ENCODE peak calls at places on chromosomes 6 and 20, in four cellular contexts. T is HepG2, N is GM12878, J is H1. L is an unnamed sample.

GRCh38 chr6:126873351-126873750 is 245.1 kb upstream of the RSPO3 start:
- DNase-seq in J (no peak), T (no peak), N (no peak), L (no peak)

GRCh38 chr6:15506066-15506465 is 156.8 kb downstream of the DTNBP1 start:
- DNase-seq in J (no peak), N (no peak), T (no peak), L (no peak)

GRCh38 chr6:400815-401214 is 9.3 kb downstream of the IRF4 start:
- DNase-seq in T (no peak), N (no peak), J (no peak), L (no peak)

GRCh38 chr6:144477841-144478240 is 192.7 kb downstream of the UTRN start:
- DNase-seq in J (no peak), T (no peak), N (no peak), L (no peak)

GRCh38 chr6:166419268-166419667 is 36.5 kb upstream of the MPC1 start:
- DNase-seq in J (no peak), N (peak; percentile 71), T (no peak), L (no peak)

GRCh38 chr20:53660078-53660909 is 66.7 kb upstream of the ZNF217 start:
- DNase-seq in N (no peak), J (no peak), T (no peak), L (no peak)

GRCh38 chr20:1434571-1435336 is 31.9 kb downstream of the NSFL1C start:
- DNase-seq in T (no peak), J (no peak), N (peak; percentile 78), L (no peak)

GRCh38 chr6:165186041-165186440 is 123.4 kb downstream of the C6orf118 start:
- DNase-seq in N (no peak), J (no peak), T (no peak), L (no peak)

GRCh38 chr6:7088076-7088742 is 19.6 kb upstream of the RREB1 start:
- DNase-seq in T (no peak), N (no peak), J (no peak), L (no peak)

GRCh38 chr20:52179331-52180166 is 12.0 kb downstream of the ZFP64 start:
- DNase-seq in T (no peak), J (no peak), N (peak; percentile 94), L (no peak)

GRCh38 chr6:83985308-83985713 is 48.3 kb upstream of the MRAP2 start:
- DNase-seq in N (no peak), J (no peak), T (no peak), L (no peak)

GRCh38 chr6:29142349-29142748 is 28.4 kb upstream of the OR2J2 start:
- DNase-seq in T (no peak), J (no peak), N (no peak), L (no peak)

GRCh38 chr20:41375846-41376245 is 9.2 kb upstream of the EMILIN3 start:
- DNase-seq in N (no peak), J (no peak), T (no peak), L (no peak)

GRCh38 chr20:62501801-62502495 is 26.2 kb upstream of the GATA5 start:
- DNase-seq in N (peak; percentile 72), T (no peak), J (no peak), L (no peak)

GRCh38 chr6:83781506-83781905 is 71.7 kb upstream of the RIPPLY2 start:
- DNase-seq in J (no peak), T (no peak), N (no peak), L (no peak)

GRCh38 chr6:170172825-170173231 is 118.0 kb downstream of the DLL1 start:
- DNase-seq in J (no peak), N (no peak), T (no peak), L (no peak)

GRCh38 chr6:166438211-166438861 is 55.6 kb upstream of the MPC1 start:
- DNase-seq in T (no peak), J (no peak), N (no peak), L (no peak)

GRCh38 chr6:166772518-166772917 is 145.5 kb upstream of the RPS6KA2 start:
- DNase-seq in T (no peak), J (no peak), N (no peak), L (no peak)

GRCh38 chr6:110296151-110297028 is 61.8 kb downstream of the METTL24 start:
- DNase-seq in N (no peak), J (no peak), T (no peak), L (no peak)

GRCh38 chr6:166604911-166605310 is 18.4 kb upstream of the RAMACL start:
- DNase-seq in J (no peak), N (no peak), T (no peak), L (no peak)

GRCh38 chr6:52155791-52156576 is 30.2 kb upstream of the IL17A start:
- DNase-seq in N (peak; percentile 87), J (peak; percentile 47), T (no peak), L (peak; percentile 52)

GRCh38 chr20:33650111-33650752 is 11.9 kb upstream of the C20orf144 start:
- DNase-seq in T (no peak), N (no peak), J (no peak), L (no peak)

GRCh38 chr6:1952726-1953360 is 292.6 kb downstream of the GMDS start:
- DNase-seq in T (no peak), J (no peak), N (no peak), L (no peak)

GRCh38 chr6:154292066-154292465 is 64.5 kb downstream of the IPCEF1 start:
- DNase-seq in T (no peak), J (no peak), N (no peak), L (no peak)

GRCh38 chr6:141726158-141726557 is 406.6 kb upstream of the GJE1 start:
- DNase-seq in T (no peak), N (no peak), J (no peak), L (no peak)

GRCh38 chr6:58198301-58198700 is 880.9 kb downstream of the PRIM2 start:
- DNase-seq in T (no peak), J (no peak), N (no peak), L (no peak)

GRCh38 chr6:168043193-168043847 is 35.7 kb downstream of the FRMD1 start:
- DNase-seq in T (no peak), J (no peak), N (no peak), L (no peak)

GRCh38 chr6:43823879-43824740 is 54.1 kb downstream of the VEGFA start:
- DNase-seq in N (no peak), T (peak; percentile 81), J (no peak), L (no peak)

GRCh38 chr20:16352751-16353150 is 220.5 kb downstream of the KIF16B start:
- DNase-seq in N (no peak), T (no peak), J (no peak), L (no peak)

GRCh38 chr6:39416728-39417127 is 94.2 kb upstream of the KCNK16 start:
- DNase-seq in N (no peak), J (peak; percentile 64), T (no peak), L (peak; percentile 49)

GRCh38 chr6:13712485-13712990 is 903 bp upstream of the RANBP9 start:
- DNase-seq in N (no peak), J (no peak), T (no peak), L (no peak)

GRCh38 chr20:61210862-61211261 is 41.2 kb upstream of the CDH4 start:
- DNase-seq in N (no peak), T (no peak), J (no peak), L (no peak)

GRCh38 chr6:119890470-119890869 is 540.9 kb upstream of the MAN1A1 start:
- DNase-seq in N (no peak), J (no peak), T (no peak), L (no peak)

GRCh38 chr6:44049989-44050871 is 77.0 kb downstream of the MRPL14 start:
- DNase-seq in N (no peak), T (no peak), J (no peak), L (no peak)

GRCh38 chr20:19970256-19970765 is 46.9 kb upstream of the NAA20 start:
- DNase-seq in J (no peak), T (no peak), N (no peak), L (no peak)

GRCh38 chr6:2037230-2037926 is 208.0 kb downstream of the GMDS start:
- DNase-seq in J (no peak), T (no peak), N (no peak), L (no peak)

GRCh38 chr6:38806833-38807232 is 91.7 kb downstream of the DNAH8 start:
- DNase-seq in N (no peak), T (no peak), J (no peak), L (no peak)

GRCh38 chr6:157667211-157668033 is 155.6 kb upstream of the SNX9 start:
- DNase-seq in J (no peak), N (peak; percentile 36), T (peak; percentile 58), L (peak; percentile 36)

GRCh38 chr6:5781966-5782556 is 224.7 kb downstream of the NRN1 start:
- DNase-seq in J (no peak), N (no peak), T (no peak), L (no peak)

GRCh38 chr6:5778317-5778857 is 228.3 kb downstream of the NRN1 start:
- DNase-seq in T (no peak), N (peak; percentile 47), J (no peak), L (no peak)

GRCh38 chr6:5782783-5783567 is 223.8 kb downstream of the NRN1 start:
- DNase-seq in T (peak; percentile 12), J (no peak), N (no peak), L (no peak)

GRCh38 chr6:5776104-5776503 is 230.6 kb downstream of the NRN1 start:
- DNase-seq in J (no peak), T (no peak), N (no peak), L (no peak)

GRCh38 chr6:5778906-5779305 is 227.8 kb downstream of the NRN1 start:
- DNase-seq in J (no peak), T (no peak), N (no peak), L (no peak)
- TF ChIP-seq ZNF274 in J (no peak), T (no peak), N (no peak), L (no peak)

DNA sequence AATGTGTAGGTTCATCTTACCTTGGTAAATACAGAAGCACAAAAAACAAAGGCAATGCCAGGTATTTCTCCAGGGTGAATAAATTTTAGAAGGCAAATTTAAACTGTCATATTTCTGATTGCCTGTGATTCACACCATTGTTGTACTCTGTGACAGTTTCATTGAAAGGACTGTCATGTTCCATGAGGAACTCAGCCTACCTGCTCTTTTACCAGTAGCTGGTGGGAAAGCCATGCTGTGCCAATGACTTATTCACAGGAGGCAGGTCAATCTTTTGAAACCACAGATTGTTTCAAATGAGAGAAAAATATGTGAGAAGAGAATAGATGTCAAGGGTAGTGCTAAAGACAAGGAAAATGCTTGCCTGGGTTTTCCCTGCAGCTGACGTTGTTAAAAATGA is 206.4 kb downstream of the LAMA2 start:
- DNase-seq in N (no peak), J (no peak), T (no peak), L (no peak)
- TF ChIP-seq SUZ12 in N (no peak), J (no peak), T (no peak), L (no peak)

GRCh38 chr6:117496383-117496990 is 14.0 kb downstream of the DCBLD1 start:
- DNase-seq in N (no peak), J (no peak), T (no peak), L (no peak)
- H3K9ac ChIP-seq in N (no peak overlapping the region), J (no peak overlapping the region), T (no peak overlapping the region), L (no peak overlapping the region)

GRCh38 chr6:125415921-125416320 is 114.2 kb upstream of the HDDC2 start:
- DNase-seq in J (no peak), N (no peak), T (no peak), L (no peak)
- TF ChIP-seq ZNF274 in J (no peak), N (no peak), T (no peak), L (no peak)

L was measured in NT2/D1.